ENCODE peak calls at places on chromosomes 1 and 21, in eight cellular contexts. E is dorsolateral prefrontal cortex, J is lower leg skin, M is adrenal gland, X is fibroblast of lung, B is omental fat pad, P is natural killer cell, T is endothelial cell. V is an unnamed sample.
A peak's percentile ranks its signal among the peaks of the same experiment; 100 is the strongest.

GRCh38 chr1:167661527-167662436 is 31.8 kb downstream of the RCSD1 start:
- DNase-seq in X (peak; percentile 83), T (no peak), P (no peak), J (no peak), E (no peak), M (no peak), B (no peak), V (no peak)

GRCh38 chr21:35204850-35205564 is 155.9 kb upstream of the RUNX1 start:
- DNase-seq in M (peak; percentile 67), J (peak; percentile 88), E (no peak), P (no peak), X (peak; percentile 97), B (no peak), T (peak; percentile 7), V (no peak)

GRCh38 chr21:14531927-14532326 is 14.2 kb downstream of the SAMSN1 start:
- DNase-seq in P (no peak), J (no peak), X (no peak), M (no peak), E (no peak), T (no peak), B (no peak), V (no peak)

GRCh38 chr1:176897350-176898236 is 266.9 kb downstream of the ASTN1 start:
- DNase-seq in T (peak; percentile 85), X (peak; percentile 44), E (peak; percentile 75), P (no peak), M (peak; percentile 41), B (peak; percentile 80), J (peak; percentile 90), V (peak; percentile 77)

GRCh38 chr1:240189386-240189989 is 97.8 kb downstream of the FMN2 start:
- DNase-seq in B (no peak), M (no peak), P (no peak), J (no peak), E (peak; percentile 37), X (peak; percentile 29), T (peak; percentile 44), V (no peak)

GRCh38 chr1:4743978-4744750 is 89.8 kb downstream of the AJAP1 start:
- DNase-seq in B (no peak), M (peak; percentile 65), P (no peak), J (no peak), T (no peak), X (no peak), E (no peak), V (no peak)

GRCh38 chr1:183548136-183548535 is 42.1 kb downstream of the NCF2 start:
- DNase-seq in B (no peak), T (no peak), X (no peak), M (no peak), E (no peak), J (no peak), P (no peak), V (no peak)

GRCh38 chr1:87296220-87296619 is 32.5 kb upstream of the LMO4 start:
- DNase-seq in E (no peak), T (no peak), X (no peak), B (no peak), M (no peak), P (no peak), J (no peak), V (no peak)

GRCh38 chr21:38936237-38936636 is 130.5 kb downstream of the ETS2 start:
- DNase-seq in M (no peak), X (no peak), E (no peak), P (no peak), T (no peak), J (no peak), B (no peak), V (no peak)

GRCh38 chr1:203672354-203672753 is 45.7 kb downstream of the ATP2B4 start:
- DNase-seq in P (peak; percentile 75), B (no peak), J (no peak), T (no peak), E (peak; percentile 39), X (peak; percentile 73), M (no peak), V (no peak)

GRCh38 chr21:45029298-45029967 is 44.9 kb upstream of the ADARB1 start:
- DNase-seq in X (no peak), B (no peak), P (no peak), J (peak; percentile 81), T (no peak), E (no peak), M (peak; percentile 13), V (no peak)

GRCh38 chr1:23793018-23793781 is 2.3 kb downstream of the LYPLA2 start:
- DNase-seq in T (no peak), B (no peak), E (no peak), P (no peak), J (no peak), M (peak; percentile 48), X (peak; percentile 68), V (no peak)

GRCh38 chr1:117565083-117565556 is 40.7 kb upstream of the TENT5C start:
- DNase-seq in P (no peak), X (no peak), J (peak; percentile 25), M (no peak), E (no peak), T (no peak), B (no peak), V (no peak)

GRCh38 chr1:54519709-54520108 is 28.3 kb upstream of the ACOT11 start:
- DNase-seq in T (peak; percentile 37), B (no peak), E (no peak), X (no peak), J (peak; percentile 13), P (no peak), M (no peak), V (no peak)

GRCh38 chr1:25683731-25684130 is 67.1 kb downstream of the MAN1C1 start:
- DNase-seq in P (no peak), B (no peak), X (peak; percentile 85), T (no peak), J (no peak), M (no peak), E (no peak), V (no peak)

GRCh38 chr21:25176637-25177412 is 430.5 kb downstream of the MRPL39 start:
- DNase-seq in M (no peak), T (no peak), J (no peak), P (no peak), E (no peak), X (peak; percentile 78), B (no peak), V (no peak)

GRCh38 chr1:17363771-17364170 is 8.2 kb upstream of the PADI6 start:
- DNase-seq in B (no peak), P (no peak), T (no peak), E (no peak), M (no peak), J (no peak), X (no peak), V (no peak)

GRCh38 chr21:14620152-14620551 is 74.0 kb upstream of the SAMSN1 start:
- DNase-seq in B (no peak), P (no peak), X (no peak), M (no peak), T (no peak), E (no peak), J (no peak), V (no peak)

GRCh38 chr1:30286241-30286983 is 437.0 kb downstream of the MATN1 start:
- DNase-seq in P (no peak), X (no peak), E (no peak), T (no peak), M (no peak), B (no peak), J (peak; percentile 72), V (no peak)

GRCh38 chr1:109425391-109425790 is 857 bp downstream of the PSMA5 start:
- DNase-seq in E (no peak), X (peak; percentile 14), J (no peak), T (no peak), B (no peak), M (no peak), P (no peak), V (no peak)

GRCh38 chr1:99603699-99604595 is 42.0 kb upstream of the PALMD start:
- DNase-seq in X (peak; percentile 74), M (no peak), P (no peak), B (no peak), T (no peak), J (no peak), E (no peak), V (no peak)

GRCh38 chr1:197314672-197315071 is 46.6 kb downstream of the CRB1 start:
- DNase-seq in E (no peak), J (no peak), B (no peak), X (no peak), P (no peak), M (no peak), T (no peak), V (no peak)

GRCh38 chr1:212728606-212729005 is 29.0 kb upstream of the BATF3 start:
- DNase-seq in P (no peak), M (no peak), T (no peak), J (no peak), B (no peak), X (no peak), E (no peak), V (no peak)
- TF ChIP-seq CTCF in P (no peak), M (no peak), T (no peak), J (no peak), B (no peak), X (no peak), E (no peak), V (no peak)

DNA sequence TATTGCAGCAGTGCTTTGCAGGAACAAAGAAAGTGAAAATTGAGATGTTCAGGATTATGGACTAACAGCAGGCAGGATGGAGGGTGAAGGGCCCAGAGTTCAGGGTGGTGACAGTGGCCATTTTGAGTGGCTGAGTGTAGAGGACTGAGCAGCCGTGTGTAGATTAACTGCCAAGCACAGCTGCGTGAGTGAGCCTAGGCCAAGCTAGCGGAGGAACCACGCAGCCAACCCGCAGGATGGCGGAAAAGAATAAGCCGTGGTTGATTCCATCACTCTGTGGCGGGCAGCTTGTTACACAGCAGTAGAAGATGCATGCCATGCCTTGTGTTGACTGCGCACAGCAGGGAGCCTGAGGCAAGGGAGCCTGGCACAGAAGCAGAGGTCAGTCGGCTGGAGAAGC is 102.5 kb upstream of the KIF26B start:
- DNase-seq in T (no peak), P (no peak), J (no peak), M (no peak), E (no peak), B (no peak), X (no peak), V (no peak)
- TF ChIP-seq CTCF in T (no peak), P (no peak), J (no peak), M (no peak), E (no peak), B (no peak), X (no peak), V (no peak)

DNA sequence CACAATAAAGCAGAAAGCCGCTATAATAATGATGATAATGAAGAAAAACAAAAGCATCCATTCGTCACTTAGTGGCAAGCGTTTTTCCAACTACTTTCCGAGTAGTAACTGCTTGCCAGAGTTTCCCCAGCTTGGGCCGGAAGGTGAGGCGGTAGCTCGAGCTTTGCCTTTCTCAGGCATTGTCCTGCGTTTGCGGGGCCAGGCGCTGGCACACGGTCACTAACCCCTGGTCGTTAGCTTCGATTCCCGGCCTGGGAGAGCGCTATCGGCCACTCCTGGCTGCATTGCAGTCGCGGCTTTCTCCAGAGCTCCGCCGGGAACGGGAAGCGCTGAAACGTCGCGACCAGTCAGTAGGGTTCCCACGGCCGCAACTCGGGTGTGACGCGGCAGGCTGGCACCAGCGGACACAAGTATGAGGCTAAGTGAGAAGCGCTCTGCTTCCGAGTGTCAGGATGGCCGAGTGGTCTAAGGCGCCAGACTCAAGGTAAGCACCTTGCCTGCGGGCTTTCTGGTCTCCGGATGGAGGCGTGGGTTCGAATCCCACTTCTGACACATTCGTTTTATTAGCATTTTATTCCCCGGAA is 14.6 kb upstream of the ZNF692 start:
- DNase-seq in P (peak; percentile 91), T (peak; percentile 99), X (peak; percentile 88), M (peak; percentile 92), E (peak; percentile 97), J (peak; percentile 99), B (peak; percentile 95), V (no peak)
- TF ChIP-seq CTCF in P (no peak), T (no peak), X (no peak), M (no peak), E (no peak), J (no peak), B (no peak), V (no peak)

GRCh38 chr1:210264521-210265380 is 32.2 kb downstream of the SERTAD4 start:
- DNase-seq in M (no peak), P (no peak), E (no peak), X (peak; percentile 47), B (no peak), J (no peak), T (no peak), V (no peak)
- TF ChIP-seq CTCF in M (no peak), P (no peak), E (no peak), X (no peak), B (no peak), J (no peak), T (peak; percentile 17), V (peak; percentile 25)